ENCODE peak calls at places on chromosomes 13 and 19, in five cellular contexts. C is T-helper 2 cell; W is osteocyte; K is COLO829; Y is stimulated activated CD8-positive, alpha-beta memory T cell treated with anti-CD3 and anti-CD28 coated beads, Interleukin-7, amount 100 ng/mL, for 24 hours. T is an unnamed sample.

GRCh38 chr19:55118401-55118991 is 1.1 kb upstream of the PPP1R12C start:
- DNase-seq in Y (no peak), C (no peak), W (no peak), K (no peak), T (peak; percentile 65)

GRCh38 chr13:52158629-52159158 is 703 bp downstream of the NEK3 start:
- DNase-seq in Y (no peak), W (no peak), K (no peak), C (no peak), T (no peak)

GRCh38 chr19:17830567-17831418 is 9.5 kb upstream of the INSL3 start:
- DNase-seq in W (no peak), C (no peak), K (peak; percentile 99), Y (no peak), T (peak; percentile 88)

GRCh38 chr19:1244693-1245451 is 3.3 kb downstream of the ATP5F1D start:
- DNase-seq in W (no peak), Y (no peak), K (no peak), C (no peak), T (no peak)

GRCh38 chr13:31761951-31762350 is 22.6 kb downstream of the RXFP2 start:
- DNase-seq in K (no peak), W (no peak), C (no peak), Y (no peak), T (no peak)

GRCh38 chr13:30576528-30576927 is 41.2 kb upstream of the USPL1 start:
- DNase-seq in Y (no peak), W (no peak), K (no peak), C (peak; percentile 67), T (no peak)

GRCh38 chr13:33927315-33927714 is 109.4 kb downstream of the RFC3 start:
- DNase-seq in Y (no peak), C (no peak), K (peak; percentile 2), W (no peak), T (no peak)

GRCh38 chr19:16249826-16250434 is 52.2 kb downstream of the AP1M1 start:
- DNase-seq in W (no peak), Y (no peak), K (no peak), C (no peak), T (no peak)

GRCh38 chr19:719081-719512 is 10.4 kb downstream of the PALM start:
- DNase-seq in K (no peak), Y (no peak), W (no peak), C (no peak), T (no peak)

GRCh38 chr13:92896842-92897241 is 329.8 kb upstream of the GPC6 start:
- DNase-seq in Y (no peak), C (no peak), W (no peak), K (peak; percentile 25), T (no peak)

GRCh38 chr13:114039471-114040141 is 65.7 kb upstream of the C13orf46 start:
- DNase-seq in K (no peak), C (no peak), W (no peak), Y (no peak), T (no peak)

GRCh38 chr13:88246239-88246638 is 575.1 kb downstream of the SLITRK5 start:
- DNase-seq in K (no peak), Y (no peak), W (no peak), C (no peak), T (no peak)

GRCh38 chr19:4191044-4191443 is 8.6 kb downstream of the ANKRD24 start:
- DNase-seq in K (no peak), Y (no peak), C (no peak), W (no peak), T (no peak)

GRCh38 chr19:13241321-13242104 is 91.3 kb downstream of the IER2 start:
- DNase-seq in Y (no peak), C (no peak), W (no peak), K (no peak), T (no peak)

GRCh38 chr19:16342002-16342715 is 17.5 kb downstream of the KLF2 start:
- DNase-seq in W (no peak), C (peak; percentile 41), K (no peak), Y (no peak), T (no peak)

GRCh38 chr19:35231956-35232746 is 3.6 kb upstream of the FAM187B start:
- DNase-seq in W (peak; percentile 68), C (no peak), K (no peak), Y (no peak), T (no peak)

GRCh38 chr19:39163621-39164020 is 33.1 kb upstream of the NCCRP1 start:
- DNase-seq in Y (no peak), K (no peak), W (no peak), C (no peak), T (no peak)

GRCh38 chr13:77000475-77000874 is 8.6 kb downstream of the CLN5 start:
- DNase-seq in K (no peak), W (no peak), C (no peak), Y (no peak), T (no peak)

GRCh38 chr19:39506944-39507714 is 7.8 kb upstream of the SELENOV start:
- DNase-seq in C (peak; percentile 28), K (peak; percentile 88), W (no peak), Y (peak; percentile 30), T (peak; percentile 55)

GRCh38 chr13:52405767-52406494 is at the start of gene THSD1:
- DNase-seq in C (no peak), W (no peak), K (no peak), Y (no peak), T (peak; percentile 86)

GRCh38 chr19:51002542-51003311 is 1.3 kb upstream of the KLK8 start:
- DNase-seq in W (no peak), K (peak; percentile 72), Y (no peak), C (no peak), T (no peak)

GRCh38 chr13:24168392-24168750 is 7.9 kb downstream of the SPATA13 start:
- DNase-seq in Y (no peak), W (no peak), C (no peak), K (peak; percentile 74), T (no peak)

GRCh38 chr13:85700909-85701308 is 98.3 kb downstream of the SLITRK6 start:
- DNase-seq in Y (no peak), K (no peak), C (no peak), W (no peak), T (no peak)

GRCh38 chr19:57719901-57720519 is 7.4 kb downstream of the ZNF671 start:
- DNase-seq in Y (no peak), W (peak; percentile 51), C (no peak), K (no peak), T (no peak)

GRCh38 chr13:78022164-78022877 is 103.7 kb upstream of the EDNRB start:
- DNase-seq in K (peak; percentile 28), W (no peak), Y (peak; percentile 1), C (peak; percentile 18), T (peak; percentile 8)

GRCh38 chr19:54893406-54893805 is 12.5 kb upstream of the NCR1 start:
- DNase-seq in C (no peak), Y (no peak), W (no peak), K (no peak), T (no peak)

GRCh38 chr19:43910884-43911283 is 24.2 kb downstream of the ZNF45 start:
- DNase-seq in W (no peak), C (no peak), Y (no peak), K (no peak), T (no peak)

GRCh38 chr19:5782322-5782721 is 2.2 kb downstream of the PRR22 start:
- DNase-seq in Y (no peak), K (no peak), C (no peak), W (no peak), T (no peak)

GRCh38 chr13:25378528-25378927 is 6.8 kb downstream of the ATP8A2 start:
- DNase-seq in Y (no peak), C (no peak), W (no peak), K (no peak), T (no peak)

T was measured in endothelial cell.